ENCODE peak calls at places on chromosomes 7 and 10, in ten cellular contexts. B, F, Q, G, D, Y, M, A, K and X are unnamed samples.

GRCh38 chr7:98249106-98249505 is 2.9 kb downstream of the TECPR1 start:
- DNase-seq in B (peak; percentile 39), F (no peak), Q (peak; percentile 51), G (no peak), D (no peak), Y (peak; percentile 10), M (no peak), A (peak; percentile 41), K (no peak), X (no peak)

GRCh38 chr10:42744134-42744701 is 38.4 kb upstream of the BMS1 start:
- DNase-seq in B (no peak), F (no peak), Q (no peak), G (no peak), D (no peak), Y (no peak), M (no peak), A (no peak), K (no peak), X (no peak)

GRCh38 chr7:132778761-132779160 is 202.5 kb upstream of the PLXNA4 start:
- DNase-seq in B (no peak), F (no peak), Q (no peak), G (no peak), D (no peak), Y (no peak), M (no peak), A (no peak), K (no peak), X (no peak)

GRCh38 chr10:44314802-44315460 is 70.0 kb downstream of the CXCL12 start:
- DNase-seq in B (no peak), F (no peak), Q (no peak), G (no peak), D (no peak), Y (no peak), M (no peak), A (no peak), K (no peak), X (no peak)

GRCh38 chr10:53403688-53404087 is 631.1 kb upstream of the MBL2 start:
- DNase-seq in B (no peak), F (no peak), Q (peak; percentile 37), G (no peak), D (no peak), Y (no peak), M (no peak), A (peak; percentile 81), K (peak; percentile 1), X (no peak)

GRCh38 chr7:92988051-92988450 is 129.7 kb downstream of the SAMD9 start:
- DNase-seq in B (no peak), F (no peak), Q (peak; percentile 72), G (peak; percentile 20), D (no peak), Y (no peak), M (peak; percentile 30), A (no peak), K (peak; percentile 53), X (no peak)

GRCh38 chr7:43505412-43505811 is 77.5 kb upstream of the STK17A start:
- DNase-seq in B (no peak), F (no peak), Q (no peak), G (no peak), D (no peak), Y (no peak), M (no peak), A (no peak), K (no peak), X (no peak)

GRCh38 chr10:132637477-132638129 is 100.0 kb downstream of the INPP5A start:
- DNase-seq in B (peak; percentile 37), F (peak; percentile 8), Q (peak; percentile 79), G (peak; percentile 48), D (no peak), Y (peak; percentile 89), M (no peak), A (no peak), K (peak; percentile 49), X (peak; percentile 83)

GRCh38 chr7:71735961-71736556 is 604.1 kb downstream of the GALNT17 start:
- DNase-seq in B (peak; percentile 71), F (peak; percentile 86), Q (peak; percentile 70), G (peak; percentile 17), D (no peak), Y (peak; percentile 63), M (peak; percentile 49), A (peak; percentile 57), K (peak; percentile 22), X (peak; percentile 52)

GRCh38 chr10:48700493-48700892 is 15.8 kb downstream of the WDFY4 start:
- DNase-seq in B (no peak), F (no peak), Q (no peak), G (no peak), D (no peak), Y (no peak), M (no peak), A (no peak), K (no peak), X (no peak)

GRCh38 chr7:22723171-22723601 is 3.8 kb upstream of the IL6 start:
- DNase-seq in B (no peak), F (no peak), Q (peak; percentile 56), G (peak; percentile 32), D (no peak), Y (no peak), M (peak; percentile 66), A (peak; percentile 84), K (peak; percentile 26), X (no peak)

DNA sequence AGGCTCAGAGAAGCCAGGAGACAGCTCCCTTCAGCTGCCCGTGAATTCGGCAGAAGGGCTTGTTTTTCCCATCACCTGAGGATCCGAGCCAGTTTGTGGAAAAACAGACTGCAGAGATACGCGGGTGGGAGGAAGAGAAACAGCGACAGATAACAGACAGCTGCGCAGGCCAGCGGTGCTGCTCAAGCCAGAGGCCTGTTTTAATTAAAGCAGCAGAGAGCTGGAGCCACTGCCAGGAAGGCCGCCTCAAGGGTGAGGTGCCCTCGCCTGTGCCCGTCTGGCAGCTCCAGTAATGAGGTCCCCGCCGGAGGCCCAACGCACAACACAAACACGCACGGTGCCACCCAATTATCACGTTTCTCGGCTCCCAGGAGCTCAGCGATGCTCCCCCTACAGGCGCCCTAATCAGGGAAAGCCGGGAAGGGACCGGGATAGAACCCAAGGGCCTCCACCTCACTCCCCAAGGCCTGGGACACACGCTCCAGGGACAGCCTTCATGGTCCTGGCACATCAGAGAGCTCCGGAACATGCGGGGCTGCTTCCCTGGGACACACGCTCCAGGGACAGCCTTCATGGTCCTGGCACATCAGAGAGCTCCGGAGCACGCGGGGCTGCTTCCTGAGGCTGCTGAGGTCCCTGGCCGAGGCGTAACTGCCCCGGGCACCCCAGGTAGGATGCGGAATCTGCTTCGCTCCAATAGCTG is 60.6 kb upstream of the DNAAF5 start:
- DNase-seq in B (no peak), F (peak; percentile 58), Q (no peak), G (peak; percentile 29), D (no peak), Y (no peak), M (no peak), A (peak; percentile 47), K (peak; percentile 3), X (no peak)
- TF ChIP-seq CTCF in B (no peak), F (no peak), Q (peak; percentile 28), G (peak; percentile 34), D (no peak), Y (no peak), M (no peak), A (peak; percentile 38), K (peak; percentile 7), X (no peak)

DNA sequence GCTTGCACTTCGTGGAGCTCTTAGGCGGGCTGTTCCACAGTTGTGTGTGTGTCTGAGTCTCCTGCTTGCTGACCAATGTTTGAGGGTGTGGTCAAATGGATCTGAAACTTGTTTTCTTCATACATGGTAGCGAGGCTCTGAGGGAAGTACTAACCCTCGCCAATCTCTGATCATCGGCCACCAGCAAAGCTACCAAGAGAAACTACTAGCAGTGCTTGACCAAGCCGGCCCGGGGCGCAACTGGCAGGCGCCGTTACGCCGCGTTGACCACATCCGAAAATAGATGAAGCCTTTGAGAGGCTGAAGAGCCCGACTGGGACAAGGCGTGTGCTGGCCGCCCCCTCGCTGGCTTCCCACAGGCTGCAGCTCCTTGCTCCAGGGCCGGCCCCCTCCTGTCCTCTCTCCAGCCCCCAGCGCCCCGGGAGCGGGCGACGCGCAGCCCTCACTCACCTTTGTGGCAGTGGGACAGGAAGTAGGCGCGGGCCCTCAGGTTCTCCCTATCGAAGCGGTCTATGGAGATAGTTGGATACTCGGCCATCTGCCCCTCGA is 370 bp downstream of the DCLRE1C start:
- DNase-seq in B (peak; percentile 37), F (no peak), Q (peak; percentile 62), G (peak; percentile 56), D (no peak), Y (peak; percentile 46), M (peak; percentile 42), A (peak; percentile 37), K (peak; percentile 61), X (peak; percentile 42)
- TF ChIP-seq CTCF in B (no peak), F (no peak), Q (peak; percentile 20), G (no peak), D (no peak), Y (no peak), M (no peak), A (no peak), K (no peak), X (no peak)

GRCh38 chr10:84845628-84846261 is 517.4 kb downstream of the CCSER2 start:
- DNase-seq in B (peak; percentile 39), F (peak; percentile 21), Q (no peak), G (no peak), D (no peak), Y (no peak), M (no peak), A (no peak), K (no peak), X (no peak)
- TF ChIP-seq CTCF in B (no peak), F (no peak), Q (no peak), G (no peak), D (no peak), Y (peak; percentile 21), M (no peak), A (peak; percentile 39), K (no peak), X (no peak)

DNA sequence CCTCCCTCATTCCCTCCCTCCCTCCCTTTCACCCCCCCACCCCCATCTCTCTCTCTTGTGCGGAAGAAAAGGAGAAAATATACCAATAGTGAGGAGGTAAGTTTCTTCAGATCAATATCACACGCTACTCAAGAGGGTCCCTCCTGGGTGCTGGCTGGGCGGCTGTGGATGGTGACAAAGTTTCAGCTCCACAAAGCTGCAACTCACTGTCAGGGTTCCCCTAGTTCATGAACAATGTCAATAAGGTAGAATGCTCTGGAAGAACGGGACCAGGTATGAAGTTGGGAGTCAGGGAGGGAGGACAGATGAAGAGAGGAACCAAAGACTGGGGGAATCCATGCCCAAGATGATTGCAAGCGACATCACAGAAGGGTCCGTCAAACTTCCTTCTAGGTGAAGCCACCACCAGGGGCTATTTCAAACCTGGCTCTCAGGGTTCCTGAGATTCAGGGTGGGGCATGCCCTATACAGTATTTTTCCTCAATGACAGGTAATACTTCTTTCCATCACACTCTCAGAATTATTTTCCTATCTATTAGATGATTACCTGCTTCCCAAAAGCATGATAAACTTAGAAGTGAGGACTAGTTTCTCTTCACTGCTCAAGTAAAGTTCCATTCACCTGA is 1.4 kb upstream of the PDE1C start:
- DNase-seq in B (no peak), F (no peak), Q (no peak), G (no peak), D (no peak), Y (no peak), M (no peak), A (no peak), K (no peak), X (no peak)
- TF ChIP-seq CTCF in B (no peak), F (no peak), Q (no peak), G (no peak), D (no peak), Y (no peak), M (no peak), A (no peak), K (no peak), X (no peak)